ENCODE peak calls at places on chromosomes 11 and 22, in nine cellular contexts. Y, I, G, P, M, W, K, N and Q are unnamed samples. For H3K36me3, the result is how much of the 10 kb centered on the place peaks cover.

GRCh38 chr22:30390974-30391691 is 3.9 kb upstream of the RNF215 start:
- DNase-seq in M (peak), Y (peak), I (peak), K (peak), P (peak), N (peak), W (peak), G (peak), Q (peak)

GRCh38 chr11:71237853-71238252 is 14.5 kb downstream of the SHANK2 start:
- DNase-seq in Y (no peak), N (no peak), P (no peak), I (no peak), W (no peak), M (no peak), G (no peak), K (no peak), Q (no peak)

GRCh38 chr22:32164084-32164894 is 5.2 kb upstream of the C22orf42 start:
- DNase-seq in N (no peak), I (no peak), G (no peak), W (no peak), P (no peak), Y (no peak), K (no peak), M (no peak), Q (no peak)

GRCh38 chr11:106281455-106282173 is 204.2 kb downstream of the AASDHPPT start:
- DNase-seq in Y (no peak), I (no peak), K (no peak), G (no peak), W (no peak), P (no peak), N (peak), M (no peak), Q (no peak)

GRCh38 chr11:2273771-2274170 is 3.4 kb upstream of the ASCL2 start:
- DNase-seq in W (no peak), P (no peak), I (no peak), Y (no peak), K (peak), N (no peak), G (no peak), M (no peak), Q (no peak)

GRCh38 chr11:47136921-47137320 is 39.8 kb downstream of the ARFGAP2 start:
- DNase-seq in K (no peak), I (no peak), N (no peak), W (no peak), P (no peak), G (no peak), M (no peak), Y (no peak), Q (no peak)

GRCh38 chr22:27726726-27727449 is 74.7 kb downstream of the MN1 start:
- DNase-seq in W (peak), K (no peak), Y (peak), P (no peak), N (peak), G (no peak), I (peak), M (no peak), Q (peak)

GRCh38 chr22:40834628-40835027 is 15.5 kb upstream of the SLC25A17 start:
- DNase-seq in W (no peak), Y (no peak), N (no peak), K (no peak), P (no peak), M (no peak), G (no peak), I (no peak), Q (no peak)

GRCh38 chr11:119322921-119323531 is 6.1 kb upstream of the MCAM start:
- DNase-seq in Y (no peak), K (no peak), N (no peak), P (no peak), G (no peak), M (peak), I (no peak), W (no peak), Q (no peak)

GRCh38 chr11:60872952-60873524 is 5.7 kb downstream of the ZP1 start:
- DNase-seq in P (no peak), I (peak), M (no peak), W (no peak), K (no peak), N (peak), G (no peak), Y (peak), Q (no peak)

GRCh38 chr11:104164028-104164520 is at the start of gene PDGFD:
- DNase-seq in Y (peak), K (peak), G (no peak), P (peak), M (peak), I (peak), N (peak), W (peak), Q (peak)

GRCh38 chr11:79129702-79130101 is 311.1 kb downstream of the TENM4 start:
- DNase-seq in G (no peak), N (no peak), P (no peak), K (no peak), W (no peak), M (no peak), Y (no peak), I (no peak), Q (no peak)

GRCh38 chr11:9615031-9615451 is 41.6 kb downstream of the WEE1 start:
- DNase-seq in W (no peak), P (no peak), I (no peak), K (no peak), Y (no peak), G (no peak), M (no peak), N (no peak), Q (no peak)

GRCh38 chr22:23156286-23156685 is 11.0 kb downstream of the RAB36 start:
- DNase-seq in Y (no peak), W (no peak), N (no peak), K (no peak), M (peak), I (no peak), G (no peak), P (no peak), Q (no peak)

GRCh38 chr22:43263645-43264514 is 76.9 kb upstream of the TTLL12 start:
- DNase-seq in M (peak), N (peak), Y (peak), K (peak), G (peak), W (peak), P (no peak), I (peak), Q (peak)

GRCh38 chr11:38411149-38411548 is 1813.1 kb upstream of the RAG2 start:
- DNase-seq in M (no peak), I (no peak), W (no peak), K (no peak), P (no peak), N (no peak), G (no peak), Y (no peak), Q (no peak)

GRCh38 chr11:90916706-90917105 is 693.9 kb upstream of the CHORDC1 start:
- DNase-seq in W (no peak), P (no peak), K (no peak), N (no peak), Y (no peak), M (no peak), I (no peak), G (no peak), Q (no peak)

GRCh38 chr11:21897203-21897602 is 295.7 kb upstream of the ANO5 start:
- DNase-seq in M (no peak), K (no peak), I (no peak), W (no peak), G (no peak), P (no peak), Y (no peak), N (no peak), Q (no peak)

GRCh38 chr11:66325140-66325754 is 8.4 kb upstream of the CD248 start:
- DNase-seq in P (no peak), K (no peak), M (no peak), I (no peak), N (peak), W (no peak), Y (no peak), G (no peak), Q (no peak)

GRCh38 chr11:45573728-45574127 is 91.7 kb downstream of the CHST1 start:
- DNase-seq in M (no peak), I (no peak), W (no peak), P (no peak), Y (no peak), N (no peak), K (no peak), G (no peak), Q (no peak)

GRCh38 chr11:16013649-16014275 is 342.6 kb downstream of the SOX6 start:
- DNase-seq in M (no peak), N (peak), I (no peak), W (no peak), P (no peak), Y (no peak), K (no peak), G (no peak), Q (no peak)

GRCh38 chr11:19938051-19938856 is 222.0 kb downstream of the DBX1 start:
- DNase-seq in W (peak), M (no peak), K (no peak), G (no peak), Y (peak), P (peak), I (no peak), N (peak), Q (peak)

GRCh38 chr11:22703040-22703439 is 36.6 kb downstream of the GAS2 start:
- DNase-seq in I (no peak), M (no peak), K (no peak), G (no peak), N (peak), P (peak), W (no peak), Y (no peak), Q (peak)

GRCh38 chr22:27663812-27664211 is 137.7 kb downstream of the MN1 start:
- DNase-seq in Y (no peak), G (no peak), W (no peak), I (no peak), K (no peak), P (no peak), N (peak), M (no peak), Q (no peak)

GRCh38 chr22:41288245-41288946 is 2.4 kb upstream of the RANGAP1 start:
- DNase-seq in N (peak), I (no peak), P (peak), W (no peak), K (no peak), Y (peak), M (no peak), G (no peak), Q (peak)

GRCh38 chr11:69799582-69799981 is 19.6 kb downstream of the FGF3 start:
- DNase-seq in P (no peak), M (no peak), W (no peak), Y (no peak), G (no peak), K (no peak), I (no peak), N (peak), Q (peak)

GRCh38 chr11:116035972-116036371 is 531.8 kb upstream of the CADM1 start:
- DNase-seq in M (no peak), K (no peak), W (no peak), G (no peak), Y (no peak), N (no peak), P (no peak), I (no peak), Q (no peak)

GRCh38 chr11:63668396-63668795 is 2.8 kb downstream of the ATL3 start:
- DNase-seq in I (no peak), G (no peak), Y (no peak), P (no peak), M (no peak), W (no peak), K (no peak), N (no peak), Q (no peak)

GRCh38 chr11:70491696-70492472 is 93.6 kb downstream of the CTTN start:
- DNase-seq in K (no peak), P (no peak), M (peak), N (no peak), G (no peak), Y (no peak), W (peak), I (peak), Q (no peak)

GRCh38 chr11:13885083-13885482 is 77.4 kb upstream of the SPON1 start:
- DNase-seq in I (no peak), G (no peak), P (no peak), M (no peak), K (peak), W (no peak), Y (no peak), N (no peak), Q (no peak)

GRCh38 chr22:24407884-24408283 is 19.5 kb upstream of the ADORA2A start:
- DNase-seq in P (no peak), K (no peak), W (no peak), M (no peak), I (no peak), N (no peak), G (no peak), Y (peak), Q (no peak)

GRCh38 chr11:88281317-88281712 is 56.2 kb downstream of the CTSC start:
- DNase-seq in W (no peak), N (peak), I (no peak), P (no peak), Y (no peak), G (no peak), K (no peak), M (no peak), Q (no peak)

GRCh38 chr11:12179019-12179418 is 68.6 kb downstream of the MICAL2 start:
- DNase-seq in G (no peak), P (peak), K (no peak), W (no peak), M (no peak), I (no peak), N (no peak), Y (no peak), Q (no peak)

GRCh38 chr22:37162221-37163095 is 12.7 kb upstream of the IL2RB start:
- DNase-seq in K (no peak), N (no peak), W (no peak), M (no peak), Y (no peak), P (no peak), I (no peak), G (peak), Q (no peak)

GRCh38 chr11:133443361-133443760 is 88.9 kb downstream of the OPCML start:
- DNase-seq in M (no peak), K (no peak), I (no peak), W (no peak), Y (no peak), P (no peak), N (no peak), G (no peak), Q (no peak)

GRCh38 chr11:133441964-133442660 is 90.2 kb downstream of the OPCML start:
- DNase-seq in W (no peak), P (no peak), N (no peak), Y (no peak), G (no peak), K (no peak), M (no peak), I (no peak), Q (no peak)
- H3K27ac ChIP-seq in W (no peak), P (no peak), N (no peak), Y (no peak), G (no peak), K (no peak), M (no peak), I (no peak), Q (no peak)

DNA sequence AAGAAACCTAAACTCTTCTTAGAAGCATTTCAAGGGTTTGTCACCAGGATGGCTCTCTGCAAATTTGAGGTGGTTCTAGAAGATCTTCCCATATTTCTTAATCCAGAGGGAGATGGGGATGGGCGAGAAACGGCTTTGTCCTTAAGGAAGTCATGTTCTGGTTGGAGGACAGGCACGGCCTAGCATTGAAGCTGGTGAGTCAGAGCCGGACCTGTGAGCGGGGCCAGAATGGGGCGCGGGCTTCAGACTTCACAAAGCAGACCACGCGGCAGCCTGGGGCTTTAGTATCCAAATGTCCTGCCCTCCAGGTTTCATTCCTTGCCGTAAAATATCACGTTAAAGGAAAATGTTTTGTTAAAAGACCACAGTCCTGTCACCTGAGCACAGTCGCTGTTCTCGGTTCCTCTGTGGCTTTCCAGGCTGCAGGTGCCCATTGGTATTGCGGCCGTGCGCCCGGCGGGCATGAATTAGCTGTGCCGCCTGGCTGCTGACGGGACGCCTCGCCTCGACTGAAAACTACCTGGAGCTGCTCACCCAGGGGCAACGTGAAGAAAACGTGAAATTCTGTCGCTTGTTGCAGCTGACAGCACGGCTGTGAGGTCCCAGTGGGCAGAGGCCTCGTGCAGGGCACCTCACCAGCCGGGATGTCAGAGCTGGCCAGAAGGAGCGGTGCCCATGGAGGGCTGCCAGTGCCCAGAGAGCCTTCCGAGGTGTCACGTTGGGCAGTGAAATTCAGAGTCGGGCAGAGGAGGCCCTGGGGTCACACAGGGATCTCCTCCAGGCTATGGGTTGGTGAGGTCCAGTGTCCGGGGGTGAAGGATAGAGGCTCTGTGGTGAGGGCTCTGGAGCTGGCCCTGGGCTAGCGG is 59.0 kb downstream of the LRP5 start:
- DNase-seq in Y (peak), I (peak), M (no peak), K (no peak), G (no peak), W (no peak), N (peak), P (no peak), Q (no peak)
- H3K4me3 ChIP-seq in Y (no peak), I (no peak), M (no peak), K (no peak), G (no peak), W (no peak), N (no peak), P (no peak), Q (no peak)

GRCh38 chr11:122491486-122491885 is 164.0 kb upstream of the UBASH3B start:
- DNase-seq in K (peak), M (no peak), Y (peak), N (peak), W (peak), P (no peak), G (no peak), I (no peak), Q (peak)
- H3K36me3 ChIP-seq in K (under half), M (under half), Y (under half), N (under half), W (under half), P (under half), G (under half), I (under half), Q (under half)

DNA sequence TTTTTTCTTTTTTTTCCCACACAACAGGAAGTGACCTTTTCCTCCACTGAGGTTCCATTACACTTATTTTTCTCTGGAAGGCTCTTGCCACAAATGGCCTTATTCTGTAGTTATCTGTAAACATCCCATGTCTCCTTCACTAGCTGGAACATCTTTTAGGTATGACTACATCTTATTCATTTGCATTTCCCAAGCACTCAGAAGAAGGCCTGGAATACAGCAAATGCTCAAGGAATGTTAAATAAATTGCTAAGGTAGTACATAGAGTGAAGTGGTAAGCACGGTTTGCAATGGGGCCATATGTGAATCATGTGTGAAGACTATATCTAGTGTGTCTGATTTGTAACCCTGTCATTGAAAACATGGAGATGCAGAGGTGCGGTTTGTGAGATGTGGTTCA is 33.6 kb downstream of the GDPD4 start:
- DNase-seq in M (no peak), K (no peak), P (no peak), G (no peak), Y (no peak), N (peak), W (no peak), I (no peak), Q (no peak)
- H3K27ac ChIP-seq in M (no peak), K (no peak), P (no peak), G (no peak), Y (no peak), N (peak), W (no peak), I (no peak), Q (no peak)

DNA sequence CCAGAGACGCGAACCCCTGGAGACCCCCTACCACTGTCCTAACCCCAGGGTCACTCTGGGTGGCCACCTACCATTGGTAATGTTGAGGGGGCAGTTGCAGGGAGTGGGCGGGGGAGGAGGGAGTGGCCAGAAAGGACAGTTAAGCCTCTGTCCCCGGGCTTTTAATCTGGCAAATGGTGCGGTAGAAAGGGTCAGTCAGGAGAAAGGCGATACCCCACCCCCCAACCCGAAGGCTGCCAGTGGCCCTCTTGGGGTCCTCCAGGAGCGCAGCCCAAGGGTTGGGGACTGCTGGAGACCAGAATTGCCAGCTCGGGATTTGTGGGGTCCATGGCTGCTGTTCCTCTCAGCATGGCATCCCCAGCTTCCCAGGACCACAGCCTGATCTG is 742 bp downstream of the P2RY2 start:
- DNase-seq in N (no peak), P (no peak), I (no peak), G (no peak), Y (no peak), W (peak), K (no peak), M (no peak), Q (no peak)
- H3K4me3 ChIP-seq in N (no peak), P (peak), I (peak), G (no peak), Y (peak), W (peak), K (peak), M (peak), Q (peak)

GRCh38 chr11:31865606-31866300 is 54.6 kb upstream of the PAX6 start:
- DNase-seq in Y (no peak), M (no peak), I (no peak), W (no peak), N (no peak), K (no peak), P (no peak), G (no peak), Q (no peak)
- H3K36me3 ChIP-seq in Y (under half), M (under half), I (under half), W (under half), N (under half), K (under half), P (under half), G (under half), Q (under half)

GRCh38 chr11:35623708-35624168 is 5.5 kb downstream of the FJX1 start:
- DNase-seq in G (no peak), Y (no peak), K (no peak), P (peak), W (no peak), N (peak), I (peak), M (no peak), Q (no peak)
- H3K27ac ChIP-seq in G (no peak), Y (no peak), K (peak), P (no peak), W (no peak), N (no peak), I (no peak), M (no peak), Q (no peak)

DNA sequence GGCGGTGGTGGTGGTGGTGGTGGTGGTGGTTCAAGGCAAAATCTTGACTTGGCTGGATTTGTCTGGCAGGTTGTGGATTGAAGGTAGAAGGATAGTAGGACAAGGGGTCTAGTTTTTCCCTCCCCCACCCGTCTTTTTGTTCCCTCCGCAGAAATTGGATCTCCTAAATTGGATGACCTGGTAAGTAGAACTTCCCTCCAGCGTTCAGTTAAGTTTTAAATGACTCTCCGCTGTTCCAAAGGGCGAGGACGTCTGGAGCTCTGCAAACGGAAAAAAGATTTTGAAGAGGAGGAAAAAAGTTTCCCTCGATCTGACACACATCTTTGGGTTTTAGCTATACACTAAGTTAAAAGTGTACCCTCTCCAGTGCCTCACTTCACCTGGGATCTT is 422 bp upstream of the LGR4 start:
- DNase-seq in W (no peak), G (no peak), P (peak), K (no peak), I (no peak), M (no peak), N (no peak), Y (no peak), Q (no peak)
- H3K4me3 ChIP-seq in W (peak), G (peak), P (peak), K (peak), I (peak), M (no peak), N (no peak), Y (peak), Q (peak)

DNA sequence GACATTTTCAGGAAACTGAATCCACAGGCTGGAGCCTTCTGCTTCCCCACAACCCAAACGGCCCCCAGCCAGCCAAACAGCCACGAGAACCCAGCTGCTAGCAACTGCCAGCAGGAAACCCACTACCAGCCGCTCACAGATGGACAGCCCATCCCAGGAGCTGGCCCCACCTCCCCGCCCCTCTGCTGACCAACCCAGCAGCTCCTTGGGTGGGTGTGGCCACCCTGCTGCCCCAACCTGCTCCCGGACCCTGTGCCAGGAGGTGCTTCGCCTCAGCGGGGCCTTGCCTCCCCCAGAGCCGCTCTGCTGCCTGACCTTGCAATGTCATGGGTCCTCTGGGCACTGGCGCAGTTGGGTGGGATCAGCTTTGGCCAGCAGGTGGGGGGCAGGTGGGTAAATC is 8.2 kb upstream of the CCDC188 start:
- DNase-seq in M (no peak), I (no peak), N (no peak), W (no peak), G (no peak), P (peak), K (no peak), Y (no peak), Q (no peak)
- H3K36me3 ChIP-seq in M (under half), I (under half), N (under half), W (under half), G (under half), P (under half), K (under half), Y (under half), Q (under half)